ENCODE peak calls at places on chromosome X, in eight cellular contexts. I, F, H, N, U, A, P and D are unnamed samples.
A peak's percentile ranks its signal among the peaks of the same experiment; 100 is the strongest.

GRCh38 chrX:21778236-21778635 is 20.3 kb upstream of the SMPX start:
- DNase-seq in U (no peak), N (no peak), F (no peak), H (no peak), P (no peak), A (no peak), I (no peak), D (no peak)

GRCh38 chrX:123489011-123489410 is 243.8 kb downstream of the THOC2 start:
- DNase-seq in U (no peak), P (no peak), H (no peak), F (peak; percentile 8), A (no peak), N (no peak), I (no peak), D (no peak)

GRCh38 chrX:116873678-116874077 is 410.9 kb upstream of the CT83 start:
- DNase-seq in P (no peak), A (no peak), F (peak; percentile 12), I (no peak), U (no peak), N (no peak), H (no peak), D (no peak)

GRCh38 chrX:78104447-78105176 is 564 bp downstream of the PGK1 start:
- DNase-seq in H (peak; percentile 57), F (peak; percentile 43), I (no peak), U (no peak), N (no peak), A (peak; percentile 72), P (no peak), D (peak; percentile 59)

GRCh38 chrX:105553118-105553517 is 269.2 kb upstream of the NRK start:
- DNase-seq in A (no peak), N (no peak), U (no peak), H (no peak), P (no peak), I (no peak), F (no peak), D (no peak)

GRCh38 chrX:46637937-46638336 is 64.4 kb downstream of the CHST7 start:
- DNase-seq in P (no peak), F (peak; percentile 38), A (no peak), I (no peak), U (no peak), N (no peak), H (no peak), D (no peak)

GRCh38 chrX:40278340-40279090 is 180.8 kb upstream of the BCOR start:
- DNase-seq in N (no peak), I (no peak), F (peak; percentile 71), U (no peak), A (peak; percentile 77), H (no peak), P (no peak), D (peak; percentile 28)

GRCh38 chrX:85836868-85837267 is 210.5 kb downstream of the CHM start:
- DNase-seq in U (peak; percentile 5), F (peak; percentile 9), N (peak; percentile 0), H (no peak), P (no peak), I (peak; percentile 0), A (no peak), D (no peak)

GRCh38 chrX:53357799-53358530 is 64.5 kb downstream of the SMC1A start:
- DNase-seq in P (no peak), I (no peak), H (no peak), U (peak; percentile 9), A (peak; percentile 38), N (peak; percentile 8), F (peak; percentile 47), D (peak; percentile 72)

GRCh38 chrX:153901753-153902140 is 2.7 kb upstream of the AVPR2 start:
- DNase-seq in H (no peak), N (no peak), I (no peak), P (no peak), A (no peak), F (no peak), U (no peak), D (no peak)

GRCh38 chrX:153903238-153903980 is 1.1 kb upstream of the AVPR2 start:
- DNase-seq in I (no peak), U (no peak), P (no peak), N (no peak), F (no peak), H (no peak), A (no peak), D (no peak)

GRCh38 chrX:153897899-153898298 is 6.6 kb upstream of the AVPR2 start:
- DNase-seq in I (no peak), H (no peak), F (no peak), A (no peak), P (no peak), N (no peak), U (no peak), D (no peak)

GRCh38 chrX:153902388-153902787 is 2.1 kb upstream of the AVPR2 start:
- DNase-seq in U (no peak), H (no peak), A (no peak), F (no peak), P (no peak), N (no peak), I (no peak), D (no peak)

DNA sequence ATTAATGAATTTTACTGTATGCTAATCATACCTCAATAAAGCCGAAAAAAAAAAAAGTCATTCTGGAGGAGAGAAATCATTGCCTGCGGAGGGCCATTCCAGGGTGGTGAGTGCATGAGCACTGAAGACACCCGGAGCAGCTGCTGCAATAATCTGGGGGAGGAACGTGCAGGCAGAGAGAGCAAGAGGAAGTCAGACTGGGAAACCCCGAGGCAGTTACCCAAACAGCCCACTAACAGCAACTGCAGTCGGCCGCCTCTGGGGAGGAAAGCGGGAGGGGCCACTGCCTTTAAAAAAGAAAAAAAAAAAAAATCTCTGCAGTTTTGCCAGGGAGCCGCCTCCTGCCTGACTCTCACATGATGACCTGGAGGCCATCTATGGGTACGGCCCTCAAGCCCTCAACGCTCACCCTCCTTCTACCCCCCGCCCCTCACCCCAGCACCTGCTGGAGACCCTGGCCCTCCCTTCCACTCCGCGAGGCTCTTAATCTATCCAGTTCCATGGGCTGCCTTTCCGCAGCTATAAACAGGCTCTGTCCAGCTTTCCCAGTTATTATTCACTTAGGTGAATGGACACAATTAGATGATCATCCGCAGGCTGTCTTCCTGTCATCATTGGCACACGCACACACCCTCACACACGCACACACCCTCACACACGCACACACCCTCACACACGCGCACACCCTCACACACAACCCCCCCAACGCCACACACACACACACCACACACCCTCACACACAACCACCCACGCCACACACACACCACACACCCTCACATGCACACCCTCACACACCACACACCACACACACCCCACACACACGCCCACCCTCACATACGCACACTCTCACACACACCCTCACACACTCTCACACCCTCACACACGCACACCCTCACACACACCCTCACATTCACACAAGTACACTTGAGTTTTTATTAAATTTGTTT is 3.4 kb upstream of the AVPR2 start:
- DNase-seq in P (no peak), F (peak; percentile 81), H (peak; percentile 30), U (peak; percentile 11), I (peak; percentile 55), A (peak; percentile 43), N (peak; percentile 60), D (peak; percentile 83)
- H3K4me3 ChIP-seq in P (no peak overlapping the region), F (no peak overlapping the region), H (no peak overlapping the region), U (no peak overlapping the region), I (no peak overlapping the region), A (no peak overlapping the region), N (no peak overlapping the region), D (no peak overlapping the region)

DNA sequence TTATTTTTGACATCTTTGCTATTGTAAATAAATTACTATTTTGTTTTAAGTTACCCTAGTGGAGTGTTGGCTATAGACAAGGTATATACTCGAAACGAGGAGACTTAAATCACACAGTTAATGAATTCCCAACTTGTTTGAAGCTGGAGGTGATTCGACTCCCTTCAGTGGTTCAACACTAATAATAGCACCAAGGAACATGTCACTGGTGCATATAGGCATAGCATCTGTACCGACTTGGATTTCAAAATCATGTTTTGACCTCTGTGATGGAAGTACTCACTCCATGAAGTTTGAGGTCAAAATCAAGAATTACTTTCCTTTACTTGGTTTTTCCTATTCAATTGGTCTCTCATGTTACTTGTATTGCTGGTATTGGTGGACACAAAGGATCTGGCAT is 66.5 kb downstream of the ZFX start:
- DNase-seq in I (no peak), P (no peak), N (no peak), F (no peak), A (no peak), H (no peak), U (no peak), D (no peak)
- TF ChIP-seq CTCF in I (no peak), P (no peak), N (no peak), F (no peak), A (no peak), H (no peak), U (no peak), D (no peak)

DNA sequence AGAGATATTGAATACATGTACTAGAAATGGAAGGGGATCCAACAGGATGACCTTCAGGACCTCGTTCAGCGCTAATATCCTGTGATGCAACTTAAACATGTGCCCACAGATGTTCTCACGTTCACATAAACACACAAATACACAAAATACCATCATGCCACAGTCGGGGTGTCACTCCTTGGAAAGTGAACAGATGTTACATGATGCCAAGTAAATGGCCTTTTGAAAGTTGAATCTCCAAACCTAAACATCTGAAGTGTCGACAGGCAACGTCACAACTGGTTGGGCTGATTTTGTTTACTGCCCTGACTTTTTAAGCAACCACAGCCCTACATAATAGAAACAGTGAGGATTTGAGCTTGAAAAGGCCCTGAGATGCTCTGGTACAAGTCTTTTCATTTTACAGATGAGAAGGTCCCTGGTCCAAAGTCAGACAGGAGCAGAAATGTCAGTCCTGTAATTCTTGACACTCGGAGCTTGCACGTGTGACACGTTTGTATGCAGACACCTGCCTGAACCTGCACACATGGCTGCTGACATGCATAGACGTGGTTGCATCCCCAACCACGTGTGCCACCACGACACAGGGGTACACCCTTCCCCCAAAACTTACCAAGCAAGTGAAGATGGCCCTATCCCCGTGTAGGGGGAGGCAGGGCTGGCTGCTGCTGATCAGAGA is 23.5 kb upstream of the BCORL1 start:
- DNase-seq in I (no peak), A (no peak), N (no peak), P (no peak), U (no peak), H (no peak), F (no peak), D (no peak)
- H3K4me3 ChIP-seq in I (no peak overlapping the region), A (no peak overlapping the region), N (no peak overlapping the region), P (no peak overlapping the region), U (no peak overlapping the region), H (no peak overlapping the region), F (no peak overlapping the region), D (no peak overlapping the region)

GRCh38 chrX:133473451-133473850 is 58.2 kb upstream of the GPC4 start:
- DNase-seq in F (peak; percentile 14), N (no peak), P (no peak), H (no peak), U (no peak), I (no peak), A (no peak), D (no peak)

GRCh38 chrX:133475521-133475920 is 60.2 kb upstream of the GPC4 start:
- DNase-seq in H (no peak), P (no peak), N (no peak), I (no peak), A (no peak), U (no peak), F (no peak), D (no peak)

GRCh38 chrX:133475953-133476352 is 60.7 kb upstream of the GPC4 start:
- DNase-seq in I (no peak), A (no peak), U (no peak), N (no peak), P (no peak), H (no peak), F (no peak), D (no peak)

DNA sequence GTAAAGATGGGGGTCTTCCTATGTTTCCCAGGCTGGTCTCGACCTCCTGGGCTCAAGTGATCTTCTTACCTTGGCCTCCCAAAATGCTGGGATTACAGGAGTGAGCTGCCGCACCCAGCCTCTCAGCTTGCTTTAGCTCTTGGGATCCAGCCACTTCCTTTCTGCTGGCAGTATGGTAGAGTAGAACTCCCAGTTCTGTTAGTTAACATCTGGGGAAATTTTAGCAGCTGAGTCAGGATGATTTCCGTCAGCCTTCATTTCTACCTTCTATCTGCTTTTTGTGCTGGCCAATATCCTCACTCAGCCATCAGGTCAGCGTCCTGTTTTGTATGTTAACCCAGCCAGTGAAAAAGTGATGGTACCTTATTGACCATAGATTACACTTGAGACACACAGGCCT is 59.3 kb upstream of the GPC4 start:
- DNase-seq in A (no peak), H (no peak), P (no peak), U (no peak), I (no peak), N (no peak), F (no peak), D (no peak)
- TF ChIP-seq CTCF in A (no peak), H (no peak), P (no peak), U (no peak), I (no peak), N (no peak), F (no peak), D (no peak)